ENCODE peak calls at places on chromosomes 11 and 22, in six cellular contexts. One of them, this sample, is unnamed.

GRCh38 chr22:27761036-27761435 is 40.5 kb downstream of the MN1 start:
- DNase-seq in NB4: no peak
- DNase-seq in gastrocnemius medialis: no peak
- DNase-seq in K562: no peak
- DNase-seq in sigmoid colon: no peak
- DNase-seq in heart left ventricle: no peak
- DNase-seq in this sample: no peak

GRCh38 chr11:128392259-128392658 is 195.1 kb downstream of the ETS1 start:
- DNase-seq in NB4: no peak
- DNase-seq in gastrocnemius medialis: no peak
- DNase-seq in K562: no peak
- DNase-seq in sigmoid colon: no peak
- DNase-seq in heart left ventricle: no peak
- DNase-seq in this sample: no peak

GRCh38 chr22:36211237-36211881 is 9.8 kb upstream of the APOL4 start:
- DNase-seq in NB4: peak
- DNase-seq in gastrocnemius medialis: no peak
- DNase-seq in K562: peak
- DNase-seq in sigmoid colon: no peak
- DNase-seq in heart left ventricle: no peak
- DNase-seq in this sample: no peak

GRCh38 chr22:41245917-41246499 is 5.3 kb upstream of the CHADL start:
- DNase-seq in NB4: no peak
- DNase-seq in gastrocnemius medialis: no peak
- DNase-seq in K562: no peak
- DNase-seq in sigmoid colon: no peak
- DNase-seq in heart left ventricle: no peak
- DNase-seq in this sample: no peak

GRCh38 chr11:64245797-64246623 is 733 bp downstream of the PPP1R14B start:
- DNase-seq in NB4: peak
- DNase-seq in gastrocnemius medialis: peak
- DNase-seq in K562: peak
- DNase-seq in sigmoid colon: peak
- DNase-seq in heart left ventricle: peak
- DNase-seq in this sample: peak

GRCh38 chr11:104043137-104043536 is 6.7 kb downstream of the DDI1 start:
- DNase-seq in NB4: no peak
- DNase-seq in gastrocnemius medialis: no peak
- DNase-seq in K562: no peak
- DNase-seq in sigmoid colon: no peak
- DNase-seq in heart left ventricle: no peak
- DNase-seq in this sample: no peak

GRCh38 chr11:1767399-1768140 is 3.8 kb upstream of the CTSD start:
- DNase-seq in NB4: no peak
- DNase-seq in gastrocnemius medialis: no peak
- DNase-seq in K562: no peak
- DNase-seq in sigmoid colon: peak
- DNase-seq in heart left ventricle: no peak
- DNase-seq in this sample: no peak

GRCh38 chr22:37198290-37199102 is 10.4 kb upstream of the C1QTNF6 start:
- DNase-seq in NB4: peak
- DNase-seq in gastrocnemius medialis: peak
- DNase-seq in K562: peak
- DNase-seq in sigmoid colon: peak
- DNase-seq in heart left ventricle: peak
- DNase-seq in this sample: peak

GRCh38 chr11:72969894-72970335 is 155.7 kb downstream of the ATG16L2 start:
- DNase-seq in NB4: peak
- DNase-seq in gastrocnemius medialis: no peak
- DNase-seq in K562: peak
- DNase-seq in sigmoid colon: no peak
- DNase-seq in heart left ventricle: no peak
- DNase-seq in this sample: peak

GRCh38 chr22:46193898-46194310 is 43.6 kb downstream of the PPARA start:
- DNase-seq in NB4: no peak
- DNase-seq in gastrocnemius medialis: no peak
- DNase-seq in K562: peak
- DNase-seq in sigmoid colon: no peak
- DNase-seq in heart left ventricle: no peak
- DNase-seq in this sample: peak

GRCh38 chr22:19130959-19131684 is at the start of gene TSSK2:
- DNase-seq in NB4: no peak
- DNase-seq in gastrocnemius medialis: no peak
- DNase-seq in K562: no peak
- DNase-seq in sigmoid colon: no peak
- DNase-seq in heart left ventricle: no peak
- DNase-seq in this sample: no peak

GRCh38 chr22:23274891-23275694 is 94.8 kb downstream of the BCR start:
- DNase-seq in NB4: no peak
- DNase-seq in gastrocnemius medialis: no peak
- DNase-seq in K562: peak
- DNase-seq in sigmoid colon: no peak
- DNase-seq in heart left ventricle: no peak
- DNase-seq in this sample: no peak

GRCh38 chr11:122044086-122044485 is 71.9 kb downstream of the BLID start:
- DNase-seq in NB4: no peak
- DNase-seq in gastrocnemius medialis: no peak
- DNase-seq in K562: no peak
- DNase-seq in sigmoid colon: no peak
- DNase-seq in heart left ventricle: no peak
- DNase-seq in this sample: no peak

GRCh38 chr11:44634401-44635281 is 69.2 kb downstream of the CD82 start:
- DNase-seq in NB4: peak
- DNase-seq in gastrocnemius medialis: no peak
- DNase-seq in K562: peak
- DNase-seq in sigmoid colon: peak
- DNase-seq in heart left ventricle: peak
- DNase-seq in this sample: peak

GRCh38 chr22:31932863-31933262 is 11.5 kb upstream of the YWHAH start:
- DNase-seq in NB4: no peak
- DNase-seq in gastrocnemius medialis: no peak
- DNase-seq in K562: no peak
- DNase-seq in sigmoid colon: no peak
- DNase-seq in heart left ventricle: no peak
- DNase-seq in this sample: no peak

GRCh38 chr22:44761025-44761424 is 8.7 kb downstream of the ARHGAP8 start:
- DNase-seq in NB4: no peak
- DNase-seq in gastrocnemius medialis: no peak
- DNase-seq in K562: no peak
- DNase-seq in sigmoid colon: no peak
- DNase-seq in heart left ventricle: no peak
- DNase-seq in this sample: no peak

GRCh38 chr22:29225422-29226090 is 19.9 kb downstream of the EMID1 start:
- DNase-seq in NB4: no peak
- DNase-seq in gastrocnemius medialis: no peak
- DNase-seq in K562: no peak
- DNase-seq in sigmoid colon: peak
- DNase-seq in heart left ventricle: peak
- DNase-seq in this sample: no peak

GRCh38 chr11:34837246-34837856 is 78.8 kb downstream of the APIP start:
- DNase-seq in NB4: peak
- DNase-seq in gastrocnemius medialis: no peak
- DNase-seq in K562: no peak
- DNase-seq in sigmoid colon: no peak
- DNase-seq in heart left ventricle: no peak
- DNase-seq in this sample: peak

GRCh38 chr11:70207531-70208131 is 4.5 kb downstream of the FADD start:
- DNase-seq in NB4: no peak
- DNase-seq in gastrocnemius medialis: no peak
- DNase-seq in K562: no peak
- DNase-seq in sigmoid colon: no peak
- DNase-seq in heart left ventricle: no peak
- DNase-seq in this sample: no peak

GRCh38 chr11:38791346-38791961 is 2193.4 kb upstream of the RAG2 start:
- DNase-seq in NB4: peak
- DNase-seq in gastrocnemius medialis: no peak
- DNase-seq in K562: peak
- DNase-seq in sigmoid colon: no peak
- DNase-seq in heart left ventricle: no peak
- DNase-seq in this sample: peak

GRCh38 chr11:108733479-108734116 is 68.7 kb downstream of the DDX10 start:
- DNase-seq in NB4: peak
- DNase-seq in gastrocnemius medialis: no peak
- DNase-seq in K562: peak
- DNase-seq in sigmoid colon: no peak
- DNase-seq in heart left ventricle: no peak
- DNase-seq in this sample: no peak

GRCh38 chr22:37485006-37485713 is 1.0 kb downstream of the MFNG start:
- DNase-seq in NB4: no peak
- DNase-seq in gastrocnemius medialis: no peak
- DNase-seq in K562: no peak
- DNase-seq in sigmoid colon: no peak
- DNase-seq in heart left ventricle: no peak
- DNase-seq in this sample: peak

DNA sequence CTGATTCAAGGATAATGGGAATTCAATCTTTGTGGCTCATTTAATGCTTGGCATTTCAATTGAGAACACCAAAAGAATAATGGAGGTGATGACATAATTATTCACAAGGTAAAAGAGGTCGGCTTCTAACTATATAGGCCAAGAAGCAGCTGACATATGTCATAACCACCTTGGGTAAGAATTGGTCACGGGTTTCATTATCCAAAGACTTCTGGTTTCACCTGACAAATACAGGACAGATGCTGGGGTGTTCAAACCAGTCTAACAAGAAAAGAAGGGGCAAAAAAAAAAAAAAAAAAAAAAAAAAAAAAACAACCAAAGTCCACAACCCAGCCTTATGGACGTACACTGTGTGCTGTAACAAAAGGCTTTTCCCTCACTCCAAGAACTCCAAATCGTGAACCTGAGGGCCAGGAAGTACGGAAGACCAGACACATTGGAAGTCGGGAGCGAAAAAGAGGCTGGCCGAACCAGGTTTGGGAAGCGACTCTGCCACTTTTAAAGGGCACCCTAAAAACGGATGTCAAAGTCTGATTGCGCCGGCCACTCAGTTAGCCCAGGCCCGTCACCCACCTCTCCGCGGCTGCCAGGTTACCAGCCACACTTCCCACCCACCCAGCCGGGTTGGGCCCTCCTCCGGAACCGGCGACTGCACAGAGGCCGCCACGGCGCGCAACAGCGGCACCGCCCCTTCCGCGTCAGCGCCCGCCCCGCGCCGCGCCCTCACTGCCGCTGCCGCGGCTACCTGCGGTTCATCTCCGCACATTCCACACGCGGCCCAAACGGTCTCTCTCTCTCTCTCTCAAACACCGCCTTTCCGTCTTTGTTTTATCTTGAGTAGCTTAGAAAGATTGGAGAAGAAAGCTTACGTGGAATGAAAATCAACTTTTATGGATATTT is at the start of gene HARBI1:
- DNase-seq in NB4: peak
- DNase-seq in gastrocnemius medialis: peak
- DNase-seq in K562: peak
- DNase-seq in sigmoid colon: peak
- DNase-seq in heart left ventricle: peak
- DNase-seq in this sample: peak
- TF ChIP-seq POLR2A in NB4: peak
- TF ChIP-seq POLR2A in gastrocnemius medialis: peak
- TF ChIP-seq POLR2A in K562: peak
- TF ChIP-seq POLR2A in sigmoid colon: no peak
- TF ChIP-seq POLR2A in heart left ventricle: no peak
- TF ChIP-seq POLR2A in this sample: peak

GRCh38 chr11:6610591-6610990 is 1.4 kb downstream of the TAF10 start:
- DNase-seq in NB4: no peak
- DNase-seq in gastrocnemius medialis: no peak
- DNase-seq in K562: no peak
- DNase-seq in sigmoid colon: peak
- DNase-seq in heart left ventricle: no peak
- DNase-seq in this sample: no peak

GRCh38 chr11:6612816-6613136 is 760 bp upstream of the TAF10 start:
- DNase-seq in NB4: no peak
- DNase-seq in gastrocnemius medialis: no peak
- DNase-seq in K562: peak
- DNase-seq in sigmoid colon: no peak
- DNase-seq in heart left ventricle: no peak
- DNase-seq in this sample: peak

GRCh38 chr11:6613496-6613895 is 1.5 kb upstream of the TAF10 start:
- DNase-seq in NB4: no peak
- DNase-seq in gastrocnemius medialis: no peak
- DNase-seq in K562: no peak
- DNase-seq in sigmoid colon: no peak
- DNase-seq in heart left ventricle: no peak
- DNase-seq in this sample: no peak

GRCh38 chr11:6611092-6612007 is 666 bp downstream of the TAF10 start:
- DNase-seq in NB4: peak
- DNase-seq in gastrocnemius medialis: peak
- DNase-seq in K562: peak
- DNase-seq in sigmoid colon: peak
- DNase-seq in heart left ventricle: no peak
- DNase-seq in this sample: peak

DNA sequence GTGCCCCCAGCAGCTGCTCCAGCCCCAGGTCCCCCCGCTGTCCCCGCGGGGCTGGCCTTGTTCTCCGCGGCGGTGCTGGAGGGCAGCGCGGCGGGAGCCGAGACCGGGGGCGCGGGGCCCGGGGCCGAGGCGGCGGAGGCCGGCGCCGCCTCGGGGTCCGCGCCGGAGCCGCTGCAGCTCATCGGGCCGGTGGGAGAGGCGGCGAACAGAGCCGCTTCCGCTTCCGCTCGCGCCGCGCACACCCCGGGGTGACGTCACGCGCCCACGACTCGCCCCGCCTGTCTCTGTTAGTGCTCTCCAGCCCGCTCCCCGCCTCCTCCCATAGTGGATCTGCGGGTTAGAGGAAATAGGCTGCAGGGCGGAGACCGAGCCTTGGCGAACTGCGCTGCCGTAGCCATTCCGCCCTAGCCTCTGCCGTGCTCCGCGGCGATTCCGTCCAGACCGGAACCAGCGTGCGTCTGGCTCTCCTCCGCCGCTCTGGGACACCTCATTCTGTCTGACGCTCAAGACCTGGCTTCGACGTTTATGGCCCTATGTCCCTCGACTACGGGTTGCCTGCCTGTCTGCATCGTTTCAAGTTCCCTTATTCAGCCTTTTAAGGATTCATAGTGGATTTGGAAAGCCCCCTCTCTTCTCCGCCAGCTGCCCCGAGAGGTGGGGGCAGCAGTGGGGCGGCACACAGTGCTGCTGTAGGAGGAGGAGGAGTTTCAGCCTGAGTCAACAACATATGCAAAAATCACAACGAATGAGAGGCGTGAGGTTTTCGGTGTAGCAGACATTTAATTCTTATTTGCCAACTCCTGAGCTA is at the start of gene TAF10:
- DNase-seq in NB4: peak
- DNase-seq in gastrocnemius medialis: peak
- DNase-seq in K562: peak
- DNase-seq in sigmoid colon: peak
- DNase-seq in heart left ventricle: peak
- DNase-seq in this sample: peak
- TF ChIP-seq POLR2A in NB4: peak
- TF ChIP-seq POLR2A in gastrocnemius medialis: peak
- TF ChIP-seq POLR2A in K562: peak
- TF ChIP-seq POLR2A in sigmoid colon: peak
- TF ChIP-seq POLR2A in heart left ventricle: no peak
- TF ChIP-seq POLR2A in this sample: peak

GRCh38 chr11:65919151-65920034 is at the start of gene DRAP1:
- DNase-seq in NB4: peak
- DNase-seq in gastrocnemius medialis: peak
- DNase-seq in K562: peak
- DNase-seq in sigmoid colon: peak
- DNase-seq in heart left ventricle: peak
- DNase-seq in this sample: peak
- TF ChIP-seq POLR2A in NB4: no peak
- TF ChIP-seq POLR2A in gastrocnemius medialis: peak
- TF ChIP-seq POLR2A in K562: peak
- TF ChIP-seq POLR2A in sigmoid colon: peak
- TF ChIP-seq POLR2A in heart left ventricle: peak
- TF ChIP-seq POLR2A in this sample: peak

GRCh38 chr11:68839054-68839865 is 2.5 kb downstream of the CPT1A start:
- DNase-seq in NB4: peak
- DNase-seq in gastrocnemius medialis: peak
- DNase-seq in K562: peak
- DNase-seq in sigmoid colon: peak
- DNase-seq in heart left ventricle: peak
- DNase-seq in this sample: peak
- TF ChIP-seq POLR2A in NB4: peak
- TF ChIP-seq POLR2A in gastrocnemius medialis: peak
- TF ChIP-seq POLR2A in K562: peak
- TF ChIP-seq POLR2A in sigmoid colon: no peak
- TF ChIP-seq POLR2A in heart left ventricle: no peak
- TF ChIP-seq POLR2A in this sample: peak

This sample was measured in erythroblast.